ENCODE peak calls at places on chromosomes 13 and 19, in eight cellular contexts. G is IMR-90, O is fibroblast of mammary gland, P is choroid plexus epithelial cell, Z is AG09319, Q is uterus, A is left ventricle myocardium inferior, D is cardiac fibroblast. F is an unnamed sample.

GRCh38 chr13:42001580-42001979 is 40.7 kb upstream of the VWA8 start:
- DNase-seq in G (peak; percentile 93), O (peak; percentile 85), P (peak; percentile 81), Z (peak; percentile 37), Q (peak; percentile 83), A (no peak), D (peak; percentile 89), F (no peak)

GRCh38 chr13:74891610-74892009 is 590.4 kb downstream of the TBC1D4 start:
- DNase-seq in G (peak; percentile 29), O (peak; percentile 64), P (peak; percentile 81), Z (no peak), Q (no peak), A (no peak), D (peak; percentile 90), F (no peak)

GRCh38 chr19:13537454-13537853 is 31.2 kb upstream of the CACNA1A start:
- DNase-seq in G (no peak), O (no peak), P (no peak), Z (no peak), Q (no peak), A (no peak), D (no peak), F (no peak)

GRCh38 chr19:42351079-42351735 is 25.8 kb downstream of the MEGF8 start:
- DNase-seq in G (no peak), O (no peak), P (no peak), Z (no peak), Q (no peak), A (no peak), D (no peak), F (no peak)

GRCh38 chr19:39299404-39299803 is 3.2 kb downstream of the IFNL1 start:
- DNase-seq in G (no peak), O (no peak), P (no peak), Z (no peak), Q (no peak), A (no peak), D (no peak), F (no peak)

GRCh38 chr13:99662678-99663077 is 161.4 kb downstream of the TM9SF2 start:
- DNase-seq in G (no peak), O (no peak), P (no peak), Z (no peak), Q (no peak), A (no peak), D (no peak), F (no peak)

GRCh38 chr13:99916366-99917103 is 55.0 kb downstream of the ZIC5 start:
- DNase-seq in G (peak; percentile 71), O (peak; percentile 76), P (peak; percentile 92), Z (peak; percentile 48), Q (no peak), A (no peak), D (peak; percentile 82), F (peak; percentile 33)

GRCh38 chr13:97798171-97798821 is 155.2 kb upstream of the IPO5 start:
- DNase-seq in G (no peak), O (peak; percentile 76), P (peak; percentile 41), Z (no peak), Q (no peak), A (no peak), D (no peak), F (no peak)

GRCh38 chr13:113759525-113760137 is 605 bp downstream of the TMEM255B start:
- DNase-seq in G (peak; percentile 9), O (no peak), P (peak; percentile 7), Z (no peak), Q (peak; percentile 38), A (no peak), D (peak; percentile 26), F (no peak)

GRCh38 chr19:34676697-34677385 is at the start of gene SCGB2B2:
- DNase-seq in G (no peak), O (no peak), P (no peak), Z (no peak), Q (no peak), A (no peak), D (no peak), F (no peak)
- TF ChIP-seq CTCF in G (no peak), O (no peak), P (no peak), Z (no peak), Q (no peak), A (peak; percentile 38), D (no peak), F (no peak)

DNA sequence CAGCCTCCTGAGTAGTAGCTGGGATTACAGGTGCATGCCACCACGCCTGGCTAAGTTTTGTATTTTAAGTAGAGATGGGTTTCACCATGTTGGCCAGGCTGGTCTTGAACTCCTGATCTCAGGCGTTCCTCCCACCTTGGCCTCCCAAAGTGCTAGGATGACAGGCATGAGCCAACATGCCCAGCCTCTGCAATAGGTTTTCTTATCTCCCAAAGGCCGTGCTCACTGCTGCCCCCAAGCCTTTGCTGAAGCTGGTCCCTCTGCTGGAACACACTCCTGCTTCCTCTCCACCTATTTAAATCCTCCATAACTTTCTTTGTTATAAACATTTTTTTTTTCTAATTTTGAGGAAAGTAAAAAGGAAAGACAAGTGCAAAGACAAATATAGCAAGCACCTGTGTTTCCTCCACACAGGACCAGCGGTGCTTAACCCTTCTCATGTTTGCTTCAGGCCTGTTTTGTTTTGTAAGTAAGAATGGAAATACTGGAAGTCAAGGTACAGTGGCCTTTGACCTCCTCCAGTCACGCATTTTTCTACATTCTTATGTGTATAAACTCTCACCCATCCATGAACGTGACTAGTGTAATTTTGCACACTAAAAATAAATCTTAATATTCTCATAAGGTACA is 14.5 kb upstream of the TNFAIP8L1 start:
- DNase-seq in G (peak; percentile 32), O (no peak), P (no peak), Z (no peak), Q (no peak), A (no peak), D (no peak), F (no peak)
- TF ChIP-seq CTCF in G (peak; percentile 35), O (peak; percentile 29), P (peak; percentile 54), Z (peak; percentile 23), Q (no peak), A (peak; percentile 25), D (peak; percentile 40), F (no peak)

GRCh38 chr19:48595171-48595570 is 11.4 kb upstream of the SPACA4 start:
- DNase-seq in G (no peak), O (no peak), P (no peak), Z (no peak), Q (no peak), A (no peak), D (no peak), F (no peak)

GRCh38 chr19:48588670-48589399 is 17.7 kb upstream of the SPACA4 start:
- DNase-seq in G (peak; percentile 78), O (peak; percentile 78), P (peak; percentile 87), Z (peak; percentile 47), Q (peak; percentile 82), A (peak; percentile 92), D (peak; percentile 88), F (peak; percentile 99)

GRCh38 chr19:48587387-48587786 is 19.2 kb upstream of the SPACA4 start:
- DNase-seq in G (no peak), O (no peak), P (no peak), Z (no peak), Q (no peak), A (no peak), D (no peak), F (no peak)

GRCh38 chr19:48595833-48596232 is 10.7 kb upstream of the SPACA4 start:
- DNase-seq in G (no peak), O (no peak), P (no peak), Z (no peak), Q (no peak), A (no peak), D (no peak), F (no peak)

GRCh38 chr19:48591021-48591420 is 15.5 kb upstream of the SPACA4 start:
- DNase-seq in G (no peak), O (peak; percentile 28), P (peak; percentile 52), Z (no peak), Q (no peak), A (no peak), D (peak; percentile 23), F (no peak)
- TF ChIP-seq CTCF in G (peak; percentile 33), O (peak; percentile 16), P (peak; percentile 38), Z (no peak), Q (no peak), A (no peak), D (no peak), F (no peak)

GRCh38 chr19:33777753-33778088 is 18.9 kb upstream of the KCTD15 start:
- DNase-seq in G (no peak), O (no peak), P (no peak), Z (no peak), Q (no peak), A (no peak), D (no peak), F (no peak)

GRCh38 chr19:33779849-33780248 is 16.8 kb upstream of the KCTD15 start:
- DNase-seq in G (no peak), O (no peak), P (no peak), Z (no peak), Q (no peak), A (no peak), D (no peak), F (no peak)

GRCh38 chr19:33778089-33778791 is 18.4 kb upstream of the KCTD15 start:
- DNase-seq in G (peak; percentile 61), O (peak; percentile 66), P (peak; percentile 78), Z (peak; percentile 37), Q (peak; percentile 67), A (peak; percentile 83), D (peak; percentile 77), F (peak; percentile 89)

GRCh38 chr19:33775731-33776487 is 20.8 kb upstream of the KCTD15 start:
- DNase-seq in G (no peak), O (no peak), P (no peak), Z (no peak), Q (no peak), A (no peak), D (no peak), F (no peak)

DNA sequence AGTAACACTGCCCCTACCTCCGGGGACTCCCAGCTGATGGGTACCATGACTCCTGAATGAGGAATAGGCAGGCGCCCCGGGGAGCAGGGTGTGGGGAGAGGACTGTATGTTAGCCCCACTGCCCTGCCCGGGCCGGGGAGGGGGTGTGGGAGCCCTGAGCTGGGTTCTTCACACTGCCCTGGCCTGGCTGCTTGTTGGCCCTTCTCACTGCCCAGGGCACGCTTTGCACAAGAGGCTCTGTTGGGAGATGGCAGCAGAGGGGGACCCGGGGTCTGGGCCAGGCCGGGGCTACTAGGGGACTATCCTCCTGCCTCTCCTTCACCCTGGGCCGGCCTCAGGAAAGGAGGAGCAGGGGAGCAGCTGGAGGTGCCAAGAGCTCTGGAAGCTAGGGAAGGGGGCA is 19.3 kb upstream of the KCTD15 start:
- DNase-seq in G (no peak), O (no peak), P (no peak), Z (no peak), Q (no peak), A (no peak), D (no peak), F (no peak)
- TF ChIP-seq CTCF in G (no peak), O (no peak), P (no peak), Z (no peak), Q (no peak), A (no peak), D (no peak), F (no peak)

DNA sequence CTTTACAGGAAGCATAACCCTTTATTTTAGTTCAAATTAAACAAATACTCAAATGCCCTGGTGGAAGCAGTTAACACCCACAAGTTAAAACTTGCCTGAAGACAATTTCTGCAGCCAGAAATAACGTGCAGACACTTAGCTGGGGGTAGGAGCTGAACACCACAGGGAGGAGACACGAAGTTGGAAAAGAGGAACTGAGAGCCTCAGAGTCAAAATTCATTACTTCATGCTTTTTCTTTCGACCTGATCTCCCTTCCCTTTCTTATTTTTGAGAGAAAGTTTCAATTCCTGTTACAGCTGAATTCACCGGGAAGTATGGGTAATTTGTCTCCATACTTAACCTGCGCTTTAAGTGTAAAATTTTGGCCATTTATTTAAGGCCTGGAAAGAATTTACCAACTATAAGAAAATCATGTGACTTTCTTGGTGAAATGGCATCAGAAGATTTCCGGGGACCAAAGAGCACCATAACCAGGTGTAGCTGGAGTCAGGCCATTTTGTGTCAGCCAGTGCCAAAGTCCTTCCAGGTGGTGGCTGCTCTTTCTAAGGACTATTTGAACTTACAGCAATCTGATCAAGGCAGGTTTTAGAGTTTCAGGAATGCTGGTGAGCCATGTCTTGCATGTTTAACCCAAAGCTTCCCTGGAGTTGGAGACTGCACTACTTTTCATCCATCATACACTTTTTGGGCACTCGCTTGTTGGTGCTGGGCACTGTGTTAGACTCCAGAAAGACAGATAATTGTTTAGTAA is 46.5 kb upstream of the RCBTB2 start:
- DNase-seq in G (no peak), O (no peak), P (no peak), Z (no peak), Q (no peak), A (no peak), D (no peak), F (peak; percentile 31)
- TF ChIP-seq CTCF in G (no peak), O (no peak), P (no peak), Z (no peak), Q (no peak), A (no peak), D (no peak), F (no peak)

F was measured in pancreas.